ENCODE peak calls at places on chromosomes 5 and 9, in five cellular contexts. U is HFFc6; Q is hypothalamus; V is CD8-positive, alpha-beta memory T cell; R is hippocampal formation. C is an unnamed sample.

GRCh38 chr9:133436706-133437105 is 14.5 kb downstream of the ADAMTS13 start:
- DNase-seq in U (no peak), V (no peak), Q (no peak), R (no peak), C (no peak)

GRCh38 chr5:39176740-39177628 is 42.4 kb downstream of the FYB1 start:
- DNase-seq in U (no peak), V (peak; percentile 77), Q (no peak), R (no peak), C (no peak)

GRCh38 chr5:115545065-115545882 is 699 bp upstream of the FEM1C start:
- DNase-seq in Q (no peak), V (no peak), R (no peak), U (no peak), C (no peak)

GRCh38 chr9:14530301-14530700 is 162.9 kb downstream of the ZDHHC21 start:
- DNase-seq in R (no peak), V (no peak), U (no peak), Q (no peak), C (no peak)

GRCh38 chr9:93301291-93301811 is 117.4 kb downstream of the WNK2 start:
- DNase-seq in R (no peak), V (no peak), Q (no peak), U (no peak), C (no peak)

GRCh38 chr9:97293207-97293721 is 14.2 kb upstream of the CCDC180 start:
- DNase-seq in Q (no peak), U (peak; percentile 7), V (no peak), R (no peak), C (no peak)

GRCh38 chr9:100287186-100287585 is 65.6 kb downstream of the TEX10 start:
- DNase-seq in U (no peak), R (no peak), V (no peak), Q (no peak), C (no peak)

GRCh38 chr9:693460-694390 is 147.8 kb upstream of the DMRT1 start:
- DNase-seq in V (no peak), Q (peak; percentile 59), R (peak; percentile 47), U (peak; percentile 80), C (peak; percentile 56)

GRCh38 chr5:14816999-14817761 is 54.4 kb downstream of the ANKH start:
- DNase-seq in Q (no peak), R (no peak), U (peak; percentile 78), V (no peak), C (no peak)

GRCh38 chr5:116629168-116629567 is 54.5 kb upstream of the SEMA6A start:
- DNase-seq in V (no peak), Q (no peak), U (no peak), R (no peak), C (no peak)

GRCh38 chr9:127193483-127193882 is 71.0 kb upstream of the ANGPTL2 start:
- DNase-seq in Q (no peak), R (no peak), U (no peak), V (no peak), C (no peak)

GRCh38 chr5:109299557-109299956 is 110.2 kb downstream of the PJA2 start:
- DNase-seq in V (no peak), U (no peak), R (no peak), Q (no peak), C (no peak)

GRCh38 chr5:72347801-72348305 is 27.7 kb downstream of the PTCD2 start:
- DNase-seq in Q (no peak), V (no peak), U (peak; percentile 90), R (no peak), C (no peak)

GRCh38 chr9:134923466-134923865 is 5.8 kb upstream of the FCN1 start:
- DNase-seq in U (no peak), R (no peak), V (no peak), Q (no peak), C (no peak)

GRCh38 chr5:89707891-89708290 is 701.7 kb downstream of the CETN3 start:
- DNase-seq in R (no peak), Q (no peak), U (no peak), V (no peak), C (no peak)

GRCh38 chr9:97759611-97760288 is 62.6 kb upstream of the XPA start:
- DNase-seq in U (no peak), R (peak; percentile 19), V (no peak), Q (peak; percentile 13), C (no peak)

GRCh38 chr9:35907732-35908483 is 1.4 kb upstream of the SPAAR start:
- DNase-seq in Q (peak; percentile 23), R (no peak), U (peak; percentile 84), V (no peak), C (no peak)

GRCh38 chr5:180866985-180867384 is 5.9 kb upstream of the ZFP62 start:
- DNase-seq in R (no peak), Q (no peak), U (no peak), V (no peak), C (no peak)

GRCh38 chr9:93600504-93600903 is 24.1 kb downstream of the PHF2 start:
- DNase-seq in Q (no peak), R (no peak), U (no peak), V (no peak), C (no peak)

GRCh38 chr9:12680341-12680740 is 12.8 kb upstream of the TYRP1 start:
- DNase-seq in R (no peak), Q (no peak), U (peak; percentile 45), V (no peak), C (no peak)

GRCh38 chr9:91192379-91192775 is 169.3 kb downstream of the AUH start:
- DNase-seq in V (no peak), Q (no peak), R (no peak), U (peak; percentile 9), C (no peak)

GRCh38 chr5:143402464-143403356 is 776 bp downstream of the NR3C1 start:
- DNase-seq in Q (peak; percentile 83), V (peak; percentile 77), U (peak; percentile 41), R (peak; percentile 71), C (peak; percentile 74)

GRCh38 chr5:81234801-81235200 is 1.7 kb downstream of the CKMT2 start:
- DNase-seq in R (no peak), Q (no peak), U (no peak), V (no peak), C (no peak)

GRCh38 chr9:37911271-37911681 is 7.3 kb upstream of the SLC25A51 start:
- DNase-seq in R (no peak), Q (no peak), U (no peak), V (peak; percentile 21), C (no peak)

GRCh38 chr5:62477801-62478200 is 65.2 kb downstream of the IPO11 start:
- DNase-seq in R (no peak), U (no peak), Q (no peak), V (no peak), C (no peak)

GRCh38 chr5:180072556-180072955 is 997 bp upstream of the RNF130 start:
- DNase-seq in Q (no peak), U (no peak), R (no peak), V (peak; percentile 50), C (no peak)

GRCh38 chr5:164636456-164636855 is 1131.0 kb downstream of the MAT2B start:
- DNase-seq in Q (no peak), U (no peak), R (no peak), V (no peak), C (no peak)

GRCh38 chr9:114691046-114691955 is 9.3 kb upstream of the TEX48 start:
- DNase-seq in Q (no peak), V (peak; percentile 84), R (no peak), U (peak; percentile 87), C (peak; percentile 52)

GRCh38 chr5:171272996-171273970 is 35.8 kb upstream of the TLX3 start:
- DNase-seq in V (no peak), Q (no peak), U (peak; percentile 45), R (no peak), C (no peak)

GRCh38 chr5:72608297-72608696 is 101.1 kb upstream of the ZNF366 start:
- DNase-seq in V (no peak), R (peak; percentile 68), Q (peak; percentile 34), U (no peak), C (peak; percentile 36)